ENCODE peak calls at places on chromosomes 2 and 18, in eight cellular contexts. One of them, this sample, is unnamed.

GRCh38 chr2:151833984-151834383 is 5.8 kb upstream of the ARL5A start:
- DNase-seq in A549: no peak
- DNase-seq in IMR-90: no peak
- DNase-seq in uterus: no peak
- DNase-seq in fibroblast of mammary gland: no peak
- DNase-seq in astrocyte: no peak
- DNase-seq in astrocyte of the spinal cord: no peak
- DNase-seq in endothelial cell of umbilical vein: no peak
- DNase-seq in this sample: no peak

GRCh38 chr2:229882583-229882982 is 39.2 kb downstream of the TRIP12 start:
- DNase-seq in A549: no peak
- DNase-seq in IMR-90: no peak
- DNase-seq in uterus: no peak
- DNase-seq in fibroblast of mammary gland: no peak
- DNase-seq in astrocyte: no peak
- DNase-seq in astrocyte of the spinal cord: no peak
- DNase-seq in endothelial cell of umbilical vein: no peak
- DNase-seq in this sample: no peak

GRCh38 chr2:178419123-178419522 is 31.9 kb downstream of the PRKRA start:
- DNase-seq in A549: no peak
- DNase-seq in IMR-90: peak; percentile 61
- DNase-seq in uterus: no peak
- DNase-seq in fibroblast of mammary gland: peak; percentile 39
- DNase-seq in astrocyte: no peak
- DNase-seq in astrocyte of the spinal cord: peak; percentile 29
- DNase-seq in endothelial cell of umbilical vein: peak; percentile 48
- DNase-seq in this sample: no peak

GRCh38 chr2:142878061-142878741 is 737 bp downstream of the KYNU start:
- DNase-seq in A549: no peak
- DNase-seq in IMR-90: no peak
- DNase-seq in uterus: no peak
- DNase-seq in fibroblast of mammary gland: no peak
- DNase-seq in astrocyte: no peak
- DNase-seq in astrocyte of the spinal cord: no peak
- DNase-seq in endothelial cell of umbilical vein: no peak
- DNase-seq in this sample: no peak

GRCh38 chr2:117980783-117981676 is 32.8 kb downstream of the CCDC93 start:
- DNase-seq in A549: no peak
- DNase-seq in IMR-90: peak; percentile 92
- DNase-seq in uterus: no peak
- DNase-seq in fibroblast of mammary gland: peak; percentile 94
- DNase-seq in astrocyte: peak; percentile 95
- DNase-seq in astrocyte of the spinal cord: peak; percentile 89
- DNase-seq in endothelial cell of umbilical vein: peak; percentile 58
- DNase-seq in this sample: peak; percentile 25

GRCh38 chr2:225400060-225400511 is 576 bp downstream of the NYAP2 start:
- DNase-seq in A549: peak; percentile 1
- DNase-seq in IMR-90: peak; percentile 56
- DNase-seq in uterus: no peak
- DNase-seq in fibroblast of mammary gland: peak; percentile 53
- DNase-seq in astrocyte: peak; percentile 46
- DNase-seq in astrocyte of the spinal cord: peak; percentile 74
- DNase-seq in endothelial cell of umbilical vein: peak; percentile 1
- DNase-seq in this sample: peak; percentile 36

GRCh38 chr2:12718662-12719399 is 2.1 kb downstream of the TRIB2 start:
- DNase-seq in A549: no peak
- DNase-seq in IMR-90: no peak
- DNase-seq in uterus: no peak
- DNase-seq in fibroblast of mammary gland: no peak
- DNase-seq in astrocyte: no peak
- DNase-seq in astrocyte of the spinal cord: no peak
- DNase-seq in endothelial cell of umbilical vein: peak; percentile 30
- DNase-seq in this sample: no peak

GRCh38 chr2:234027646-234028045 is 22.9 kb upstream of the SPP2 start:
- DNase-seq in A549: no peak
- DNase-seq in IMR-90: no peak
- DNase-seq in uterus: no peak
- DNase-seq in fibroblast of mammary gland: no peak
- DNase-seq in astrocyte: peak; percentile 23
- DNase-seq in astrocyte of the spinal cord: no peak
- DNase-seq in endothelial cell of umbilical vein: no peak
- DNase-seq in this sample: no peak

GRCh38 chr2:151410485-151410833 is 757 bp downstream of the RIF1 start:
- DNase-seq in A549: peak; percentile 40
- DNase-seq in IMR-90: peak; percentile 5
- DNase-seq in uterus: no peak
- DNase-seq in fibroblast of mammary gland: peak; percentile 8
- DNase-seq in astrocyte: no peak
- DNase-seq in astrocyte of the spinal cord: no peak
- DNase-seq in endothelial cell of umbilical vein: no peak
- DNase-seq in this sample: no peak

GRCh38 chr18:48548404-48548771 is 9.6 kb downstream of the CTIF start:
- DNase-seq in A549: no peak
- DNase-seq in IMR-90: no peak
- DNase-seq in uterus: no peak
- DNase-seq in fibroblast of mammary gland: no peak
- DNase-seq in astrocyte: no peak
- DNase-seq in astrocyte of the spinal cord: no peak
- DNase-seq in endothelial cell of umbilical vein: no peak
- DNase-seq in this sample: no peak

GRCh38 chr18:8231316-8231715 is 377.9 kb upstream of the RAB12 start:
- DNase-seq in A549: no peak
- DNase-seq in IMR-90: peak; percentile 48
- DNase-seq in uterus: no peak
- DNase-seq in fibroblast of mammary gland: peak; percentile 14
- DNase-seq in astrocyte: no peak
- DNase-seq in astrocyte of the spinal cord: no peak
- DNase-seq in endothelial cell of umbilical vein: no peak
- DNase-seq in this sample: no peak

GRCh38 chr2:207848545-207848928 is 78.8 kb upstream of the FZD5 start:
- DNase-seq in A549: no peak
- DNase-seq in IMR-90: no peak
- DNase-seq in uterus: no peak
- DNase-seq in fibroblast of mammary gland: no peak
- DNase-seq in astrocyte: no peak
- DNase-seq in astrocyte of the spinal cord: no peak
- DNase-seq in endothelial cell of umbilical vein: no peak
- DNase-seq in this sample: no peak

GRCh38 chr18:35432565-35433001 is 55.4 kb upstream of the ZNF396 start:
- DNase-seq in A549: no peak
- DNase-seq in IMR-90: no peak
- DNase-seq in uterus: no peak
- DNase-seq in fibroblast of mammary gland: peak; percentile 22
- DNase-seq in astrocyte: peak; percentile 24
- DNase-seq in astrocyte of the spinal cord: peak; percentile 24
- DNase-seq in endothelial cell of umbilical vein: no peak
- DNase-seq in this sample: no peak

GRCh38 chr2:241863021-241863954 is 4.6 kb upstream of the PDCD1 start:
- DNase-seq in A549: no peak
- DNase-seq in IMR-90: peak; percentile 55
- DNase-seq in uterus: peak; percentile 76
- DNase-seq in fibroblast of mammary gland: peak; percentile 26
- DNase-seq in astrocyte: no peak
- DNase-seq in astrocyte of the spinal cord: no peak
- DNase-seq in endothelial cell of umbilical vein: no peak
- DNase-seq in this sample: no peak

DNA sequence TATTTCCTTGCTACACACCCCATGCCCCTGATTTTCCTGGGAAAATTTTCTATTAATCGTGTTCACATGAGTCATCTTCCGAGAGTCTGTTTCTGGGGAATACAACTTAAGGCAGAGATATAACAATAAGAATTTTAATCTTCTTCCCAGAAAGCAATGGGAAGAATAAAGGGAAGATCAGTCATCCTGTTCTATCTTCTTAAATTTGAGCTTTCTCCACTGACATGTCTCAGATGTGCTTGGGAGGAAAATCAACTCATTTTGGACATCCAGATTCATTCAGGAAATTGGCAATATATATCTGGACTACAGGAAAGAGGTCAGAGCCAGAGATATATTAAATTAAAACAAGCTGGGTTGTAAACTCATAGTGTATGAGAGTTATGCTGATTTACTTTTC is 62.3 kb upstream of the SPAG16 start:
- DNase-seq in A549: no peak
- DNase-seq in IMR-90: no peak
- DNase-seq in uterus: no peak
- DNase-seq in fibroblast of mammary gland: peak; percentile 61
- DNase-seq in astrocyte: no peak
- DNase-seq in astrocyte of the spinal cord: peak; percentile 25
- DNase-seq in endothelial cell of umbilical vein: no peak
- DNase-seq in this sample: no peak
- TF ChIP-seq CTCF in A549: no peak
- TF ChIP-seq CTCF in IMR-90: no peak
- TF ChIP-seq CTCF in uterus: no peak
- TF ChIP-seq CTCF in fibroblast of mammary gland: no peak
- TF ChIP-seq CTCF in astrocyte: no peak
- TF ChIP-seq CTCF in astrocyte of the spinal cord: no peak
- TF ChIP-seq CTCF in endothelial cell of umbilical vein: no peak
- TF ChIP-seq CTCF in this sample: no peak

GRCh38 chr18:78986018-78986481 is 6.4 kb downstream of the SALL3 start:
- DNase-seq in A549: peak; percentile 10
- DNase-seq in IMR-90: no peak
- DNase-seq in uterus: no peak
- DNase-seq in fibroblast of mammary gland: peak; percentile 6
- DNase-seq in astrocyte: peak; percentile 66
- DNase-seq in astrocyte of the spinal cord: peak; percentile 43
- DNase-seq in endothelial cell of umbilical vein: peak; percentile 8
- DNase-seq in this sample: no peak
- H3K4me3 ChIP-seq in A549: no peak overlapping the region
- H3K4me3 ChIP-seq in IMR-90: no peak overlapping the region
- H3K4me3 ChIP-seq in uterus: no peak overlapping the region
- H3K4me3 ChIP-seq in fibroblast of mammary gland: no peak overlapping the region
- H3K4me3 ChIP-seq in astrocyte: peak overlapping the region; percentile 56
- H3K4me3 ChIP-seq in astrocyte of the spinal cord: no peak overlapping the region
- H3K4me3 ChIP-seq in endothelial cell of umbilical vein: no peak overlapping the region
- H3K4me3 ChIP-seq in this sample: no peak overlapping the region

GRCh38 chr2:40344364-40344763 is 107.5 kb downstream of the SLC8A1 start:
- DNase-seq in A549: no peak
- DNase-seq in IMR-90: peak; percentile 77
- DNase-seq in uterus: no peak
- DNase-seq in fibroblast of mammary gland: no peak
- DNase-seq in astrocyte: no peak
- DNase-seq in astrocyte of the spinal cord: no peak
- DNase-seq in endothelial cell of umbilical vein: no peak
- DNase-seq in this sample: no peak
- TF ChIP-seq CTCF in A549: no peak
- TF ChIP-seq CTCF in IMR-90: no peak
- TF ChIP-seq CTCF in uterus: no peak
- TF ChIP-seq CTCF in fibroblast of mammary gland: no peak
- TF ChIP-seq CTCF in astrocyte: no peak
- TF ChIP-seq CTCF in astrocyte of the spinal cord: no peak
- TF ChIP-seq CTCF in endothelial cell of umbilical vein: no peak
- TF ChIP-seq CTCF in this sample: no peak

DNA sequence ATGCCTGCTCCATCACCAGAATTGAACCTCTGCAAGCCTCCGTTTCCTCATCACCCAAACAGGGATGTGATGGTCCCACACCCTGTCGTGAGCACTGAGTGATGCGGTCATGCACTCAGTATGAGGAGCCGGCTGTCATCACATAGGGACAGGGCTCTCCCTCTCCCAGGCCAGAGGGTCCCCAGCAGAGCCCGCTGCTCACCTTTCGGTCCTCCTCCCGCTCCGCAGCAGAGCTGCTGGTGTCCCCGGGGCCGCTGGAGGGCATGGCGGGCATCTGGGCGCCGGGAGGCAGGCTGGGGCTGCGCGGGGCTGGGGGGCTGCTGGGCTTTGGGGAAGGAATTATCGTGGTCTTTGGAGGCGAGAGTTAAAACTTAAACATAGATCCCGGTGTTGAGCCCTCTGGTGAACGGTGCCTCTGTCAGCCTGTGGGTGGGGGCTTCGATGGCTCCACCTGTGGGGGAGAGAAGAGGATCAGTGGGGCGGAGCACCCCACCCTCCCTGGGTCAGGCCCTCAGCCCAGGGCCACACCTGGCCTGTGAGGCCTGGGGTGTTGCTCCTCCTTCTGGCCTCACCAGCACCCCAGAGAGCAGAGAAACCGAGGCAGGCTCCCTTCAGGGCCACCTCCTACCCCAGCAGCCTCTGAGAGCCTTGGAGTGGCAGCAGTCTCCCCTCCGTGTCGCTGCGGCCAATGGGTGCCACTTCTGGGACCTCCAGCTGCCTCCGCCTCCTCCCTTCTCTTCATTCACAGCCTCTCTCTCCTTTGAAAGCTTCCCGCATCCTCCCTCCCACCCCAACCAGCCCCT is 27.8 kb downstream of the DNMT3A start:
- DNase-seq in A549: no peak
- DNase-seq in IMR-90: no peak
- DNase-seq in uterus: no peak
- DNase-seq in fibroblast of mammary gland: no peak
- DNase-seq in astrocyte: no peak
- DNase-seq in astrocyte of the spinal cord: no peak
- DNase-seq in endothelial cell of umbilical vein: no peak
- DNase-seq in this sample: no peak
- H3K4me3 ChIP-seq in A549: no peak overlapping the region
- H3K4me3 ChIP-seq in IMR-90: no peak overlapping the region
- H3K4me3 ChIP-seq in uterus: no peak overlapping the region
- H3K4me3 ChIP-seq in fibroblast of mammary gland: no peak overlapping the region
- H3K4me3 ChIP-seq in astrocyte: no peak overlapping the region
- H3K4me3 ChIP-seq in astrocyte of the spinal cord: no peak overlapping the region
- H3K4me3 ChIP-seq in endothelial cell of umbilical vein: no peak overlapping the region
- H3K4me3 ChIP-seq in this sample: no peak overlapping the region

GRCh38 chr2:198928026-198928425 is 529.7 kb downstream of the SATB2 start:
- DNase-seq in A549: no peak
- DNase-seq in IMR-90: no peak
- DNase-seq in uterus: no peak
- DNase-seq in fibroblast of mammary gland: no peak
- DNase-seq in astrocyte: no peak
- DNase-seq in astrocyte of the spinal cord: no peak
- DNase-seq in endothelial cell of umbilical vein: no peak
- DNase-seq in this sample: no peak

GRCh38 chr2:198930170-198930569 is 527.6 kb downstream of the SATB2 start:
- DNase-seq in A549: no peak
- DNase-seq in IMR-90: no peak
- DNase-seq in uterus: no peak
- DNase-seq in fibroblast of mammary gland: no peak
- DNase-seq in astrocyte: no peak
- DNase-seq in astrocyte of the spinal cord: no peak
- DNase-seq in endothelial cell of umbilical vein: no peak
- DNase-seq in this sample: no peak
- TF ChIP-seq CTCF in A549: no peak
- TF ChIP-seq CTCF in IMR-90: peak; percentile 4
- TF ChIP-seq CTCF in uterus: no peak
- TF ChIP-seq CTCF in fibroblast of mammary gland: peak; percentile 8
- TF ChIP-seq CTCF in astrocyte: no peak
- TF ChIP-seq CTCF in astrocyte of the spinal cord: no peak
- TF ChIP-seq CTCF in endothelial cell of umbilical vein: no peak
- TF ChIP-seq CTCF in this sample: no peak